ENCODE peak calls at places on chromosomes 6 and 20, in seven cellular contexts. J, Z, E, I, S, O and G are unnamed samples.

GRCh38 chr6:41226752-41227151 is 1.4 kb upstream of the TREML4 start:
- DNase-seq in J (no peak), Z (no peak), E (no peak), I (no peak), S (no peak), O (no peak), G (no peak)

GRCh38 chr6:53066059-53066406 is 829 bp downstream of the FBXO9 start:
- DNase-seq in J (peak; percentile 29), Z (peak; percentile 41), E (peak; percentile 27), I (peak; percentile 9), S (peak; percentile 6), O (peak; percentile 56), G (no peak)

GRCh38 chr6:31702421-31702818 is 704 bp downstream of the ABHD16A start:
- DNase-seq in J (no peak), Z (no peak), E (no peak), I (no peak), S (no peak), O (no peak), G (no peak)

GRCh38 chr6:158711264-158711663 is 61.4 kb downstream of the SYTL3 start:
- DNase-seq in J (no peak), Z (no peak), E (no peak), I (no peak), S (no peak), O (peak; percentile 28), G (no peak)

GRCh38 chr20:45235995-45236394 is 14.8 kb downstream of the SEMG2 start:
- DNase-seq in J (no peak), Z (no peak), E (no peak), I (no peak), S (no peak), O (no peak), G (no peak)

GRCh38 chr20:57006411-57007170 is 259.9 kb downstream of the BMP7 start:
- DNase-seq in J (no peak), Z (no peak), E (no peak), I (no peak), S (no peak), O (no peak), G (no peak)

GRCh38 chr20:32501709-32502108 is 83.4 kb downstream of the NOL4L start:
- DNase-seq in J (no peak), Z (peak; percentile 49), E (no peak), I (no peak), S (no peak), O (no peak), G (no peak)

GRCh38 chr6:34792605-34793500 is 970 bp downstream of the BLTP3A start:
- DNase-seq in J (peak; percentile 15), Z (peak; percentile 74), E (peak; percentile 2), I (no peak), S (peak; percentile 15), O (peak; percentile 48), G (peak; percentile 2)

GRCh38 chr20:43572891-43573290 is 14.1 kb downstream of the SGK2 start:
- DNase-seq in J (no peak), Z (no peak), E (no peak), I (no peak), S (no peak), O (no peak), G (no peak)

GRCh38 chr6:111642463-111643158 is 36.9 kb upstream of the TRAF3IP2 start:
- DNase-seq in J (peak; percentile 32), Z (peak; percentile 86), E (no peak), I (no peak), S (peak; percentile 62), O (peak; percentile 79), G (no peak)

GRCh38 chr20:53332022-53332824 is 261.4 kb downstream of the ZNF217 start:
- DNase-seq in J (no peak), Z (no peak), E (no peak), I (no peak), S (no peak), O (no peak), G (no peak)

GRCh38 chr6:35038076-35038475 is 103.1 kb downstream of the TCP11 start:
- DNase-seq in J (no peak), Z (no peak), E (no peak), I (no peak), S (no peak), O (no peak), G (no peak)

GRCh38 chr20:13105864-13106457 is 97.2 kb downstream of the SPTLC3 start:
- DNase-seq in J (no peak), Z (peak; percentile 56), E (no peak), I (no peak), S (no peak), O (no peak), G (no peak)

GRCh38 chr6:86355271-86355670 is 582.1 kb upstream of the HTR1E start:
- DNase-seq in J (no peak), Z (no peak), E (no peak), I (no peak), S (no peak), O (no peak), G (no peak)

GRCh38 chr6:37696220-37696840 is 1.4 kb downstream of the MDGA1 start:
- DNase-seq in J (peak; percentile 36), Z (peak; percentile 38), E (peak; percentile 20), I (no peak), S (no peak), O (no peak), G (peak; percentile 41)

GRCh38 chr6:72968704-72969103 is 256.6 kb downstream of the KHDC1L start:
- DNase-seq in J (no peak), Z (peak; percentile 18), E (no peak), I (no peak), S (no peak), O (no peak), G (no peak)

GRCh38 chr6:143872211-143872610 is 7.9 kb downstream of the ZC2HC1B start:
- DNase-seq in J (peak; percentile 5), Z (peak; percentile 15), E (no peak), I (no peak), S (no peak), O (no peak), G (no peak)

GRCh38 chr6:43258807-43259686 is 15.8 kb downstream of the TTBK1 start:
- DNase-seq in J (no peak), Z (no peak), E (no peak), I (no peak), S (no peak), O (no peak), G (no peak)

GRCh38 chr6:56821005-56821432 is 133.9 kb upstream of the BEND6 start:
- DNase-seq in J (no peak), Z (no peak), E (no peak), I (no peak), S (no peak), O (no peak), G (no peak)